ENCODE peak calls at places on chromosomes 16 and 17, in seven cellular contexts. T, I, M, K, P, Q and N are unnamed samples.

GRCh38 chr16:69566437-69567030 is 768 bp downstream of the NFAT5 start:
- DNase-seq in Q (peak), K (peak), T (peak), M (no peak), P (no peak), I (peak), N (no peak)

GRCh38 chr17:36673637-36674277 is 72.4 kb downstream of the MRM1 start:
- DNase-seq in M (no peak), K (no peak), Q (no peak), T (no peak), P (no peak), I (no peak), N (no peak)

GRCh38 chr16:56684256-56684925 is 2.1 kb downstream of the MT1X start:
- DNase-seq in M (no peak), Q (no peak), I (no peak), K (no peak), P (no peak), T (peak), N (no peak)

GRCh38 chr17:31321481-31321880 is at the start of gene EVI2A:
- DNase-seq in P (peak), K (peak), T (no peak), Q (no peak), I (no peak), M (peak), N (no peak)

GRCh38 chr16:87404764-87405625 is 12.9 kb downstream of the MAP1LC3B start:
- DNase-seq in T (no peak), K (no peak), I (no peak), M (no peak), P (no peak), Q (no peak), N (no peak)

GRCh38 chr17:81313776-81314409 is 18.8 kb upstream of the SLC38A10 start:
- DNase-seq in K (no peak), P (no peak), T (no peak), I (no peak), M (no peak), Q (no peak), N (no peak)

GRCh38 chr16:58377932-58378331 is 14.3 kb upstream of the GINS3 start:
- DNase-seq in P (no peak), T (no peak), K (no peak), I (no peak), M (no peak), Q (no peak), N (no peak)

GRCh38 chr17:47200325-47200663 is 8.9 kb upstream of the MYL4 start:
- DNase-seq in Q (no peak), K (no peak), T (no peak), I (no peak), P (no peak), M (no peak), N (no peak)

GRCh38 chr16:21554795-21555585 is 44.4 kb upstream of the METTL9 start:
- DNase-seq in I (peak), T (peak), P (peak), K (peak), M (peak), Q (peak), N (peak)

GRCh38 chr16:11424118-11424460 is 78.8 kb downstream of the RMI2 start:
- DNase-seq in P (no peak), K (no peak), Q (no peak), T (no peak), I (no peak), M (no peak), N (no peak)
- TF ChIP-seq CTCF in P (no peak), K (no peak), Q (no peak), T (no peak), I (no peak), M (no peak), N (no peak)

DNA sequence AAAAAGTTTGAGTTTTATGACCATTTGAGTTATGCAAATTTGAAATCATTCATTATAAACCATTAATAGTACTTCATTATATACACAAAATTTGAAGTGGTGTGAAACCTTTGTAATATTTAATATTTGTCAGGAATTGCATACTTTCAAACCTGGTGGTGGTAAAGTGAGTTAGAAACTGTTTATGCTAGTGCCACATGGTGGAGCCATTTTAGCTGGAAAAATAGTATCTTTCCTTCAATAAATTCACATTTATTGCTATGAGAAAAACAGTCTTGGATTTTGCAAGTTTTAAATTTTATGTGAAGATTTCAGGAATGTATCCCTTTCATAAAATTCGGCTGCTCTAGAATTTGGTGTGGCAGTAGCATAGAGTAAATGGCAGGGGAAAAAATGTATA is 7.3 kb upstream of the BLMH start:
- DNase-seq in K (no peak), T (no peak), P (no peak), I (no peak), M (no peak), Q (no peak), N (no peak)
- TF ChIP-seq CTCF in K (peak), T (no peak), P (peak), I (no peak), M (no peak), Q (peak), N (peak)

GRCh38 chr16:23298290-23298689 is 3.8 kb upstream of the SCNN1B start:
- DNase-seq in M (no peak), K (no peak), Q (no peak), I (no peak), P (no peak), T (no peak), N (no peak)

GRCh38 chr16:23304620-23305019 is 2.5 kb downstream of the SCNN1B start:
- DNase-seq in P (no peak), I (no peak), K (no peak), T (no peak), M (no peak), Q (no peak), N (no peak)

GRCh38 chr16:23303685-23304084 is 1.6 kb downstream of the SCNN1B start:
- DNase-seq in I (no peak), M (no peak), P (no peak), Q (no peak), K (no peak), T (no peak), N (no peak)

GRCh38 chr16:23302045-23302956 is at the start of gene SCNN1B:
- DNase-seq in K (peak), I (peak), T (peak), M (no peak), P (no peak), Q (peak), N (no peak)

GRCh38 chr16:23301251-23302044 is 654 bp upstream of the SCNN1B start:
- DNase-seq in T (no peak), P (no peak), I (no peak), Q (no peak), M (no peak), K (no peak), N (no peak)
- TF ChIP-seq CTCF in T (no peak), P (no peak), I (no peak), Q (no peak), M (no peak), K (no peak), N (no peak)

GRCh38 chr17:14715531-14715930 is 414.6 kb downstream of the HS3ST3B1 start:
- DNase-seq in I (no peak), T (no peak), K (no peak), M (no peak), P (no peak), Q (no peak), N (no peak)
- TF ChIP-seq CTCF in I (no peak), T (no peak), K (no peak), M (no peak), P (no peak), Q (no peak), N (no peak)